ENCODE peak calls at places on chromosomes 7 and 10, in seven cellular contexts. T is AG04450, F is suprapubic skin, I is tibial artery, O is bronchial epithelial cell, X is stomach, G is colonic mucosa. R is an unnamed sample.

GRCh38 chr7:32519763-32520162 is 24.5 kb downstream of the AVL9 start:
- DNase-seq in T (no peak), F (no peak), I (no peak), O (no peak), X (no peak), G (no peak), R (no peak)

GRCh38 chr10:124611738-124612137 is 132.4 kb downstream of the FAM53B start:
- DNase-seq in T (no peak), F (no peak), I (no peak), O (no peak), X (peak; percentile 34), G (no peak), R (no peak)

GRCh38 chr7:149819141-149819960 is 18.8 kb upstream of the ZNF862 start:
- DNase-seq in T (no peak), F (no peak), I (no peak), O (no peak), X (no peak), G (no peak), R (no peak)

GRCh38 chr7:8295638-8296361 is 33.8 kb upstream of the ICA1 start:
- DNase-seq in T (peak; percentile 33), F (no peak), I (no peak), O (peak; percentile 84), X (peak; percentile 30), G (peak; percentile 51), R (peak; percentile 85)

GRCh38 chr10:59376817-59377340 is 14.5 kb upstream of the FAM13C start:
- DNase-seq in T (no peak), F (no peak), I (no peak), O (peak; percentile 2), X (no peak), G (no peak), R (no peak)

GRCh38 chr7:36272567-36273269 is 116.9 kb upstream of the ANLN start:
- DNase-seq in T (no peak), F (no peak), I (peak; percentile 32), O (no peak), X (no peak), G (no peak), R (no peak)

GRCh38 chr10:69045441-69046300 is 42.2 kb upstream of the SRGN start:
- DNase-seq in T (no peak), F (no peak), I (no peak), O (peak; percentile 98), X (no peak), G (no peak), R (peak; percentile 70)

GRCh38 chr7:131327049-131327625 is 539 bp upstream of the MKLN1 start:
- DNase-seq in T (no peak), F (peak; percentile 68), I (peak; percentile 73), O (peak; percentile 61), X (no peak), G (peak; percentile 66), R (peak; percentile 54)

GRCh38 chr10:5151076-5151475 is 33.9 kb downstream of the AKR1C8 start:
- DNase-seq in T (no peak), F (no peak), I (no peak), O (peak; percentile 64), X (no peak), G (no peak), R (peak; percentile 2)

GRCh38 chr7:93958216-93958615 is 36.7 kb downstream of the GNG11 start:
- DNase-seq in T (no peak), F (no peak), I (no peak), O (peak; percentile 52), X (no peak), G (no peak), R (peak; percentile 17)

GRCh38 chr7:128097211-128097731 is 66.0 kb upstream of the LRRC4 start:
- DNase-seq in T (no peak), F (no peak), I (no peak), O (no peak), X (no peak), G (no peak), R (no peak)

GRCh38 chr7:37065779-37066271 is 341.5 kb upstream of the AOAH start:
- DNase-seq in T (no peak), F (no peak), I (no peak), O (peak; percentile 57), X (no peak), G (no peak), R (peak; percentile 8)

GRCh38 chr10:130459011-130459410 is 322.8 kb downstream of the GLRX3 start:
- DNase-seq in T (no peak), F (peak; percentile 24), I (no peak), O (no peak), X (no peak), G (no peak), R (no peak)

GRCh38 chr10:89332718-89333281 is 5.0 kb downstream of the IFIT3 start:
- DNase-seq in T (no peak), F (no peak), I (no peak), O (peak; percentile 5), X (no peak), G (no peak), R (peak; percentile 13)

GRCh38 chr7:47576031-47576908 is 5.6 kb downstream of the TNS3 start:
- DNase-seq in T (no peak), F (no peak), I (peak; percentile 87), O (peak; percentile 56), X (peak; percentile 89), G (peak; percentile 89), R (no peak)

DNA sequence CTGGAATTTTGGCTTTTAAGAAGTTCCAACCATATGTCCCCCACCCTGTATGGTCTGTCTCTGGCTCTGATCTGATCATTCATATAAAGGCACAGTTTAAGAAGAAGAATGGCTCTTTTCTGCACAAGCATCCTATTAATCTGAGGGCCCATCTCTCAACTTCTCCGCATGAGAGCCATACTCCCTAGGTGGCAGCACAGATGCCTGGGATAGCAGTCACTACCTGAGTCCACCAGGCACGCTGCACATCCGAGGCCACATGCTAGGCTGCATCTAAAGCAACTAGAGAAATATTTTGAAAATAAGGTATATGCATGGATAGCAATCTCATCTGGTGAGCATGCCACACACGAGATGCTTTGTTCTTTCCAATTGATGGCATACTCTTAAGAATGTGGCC is 565.5 kb downstream of the PARD3 start:
- DNase-seq in T (no peak), F (no peak), I (no peak), O (no peak), X (no peak), G (no peak), R (peak; percentile 26)
- TF ChIP-seq CTCF in T (no peak), F (no peak), I (no peak), O (peak; percentile 14), X (no peak), G (no peak), R (no peak)

GRCh38 chr7:105487559-105488218 is 34.4 kb downstream of the PUS7 start:
- DNase-seq in T (peak; percentile 65), F (no peak), I (no peak), O (peak; percentile 76), X (no peak), G (no peak), R (peak; percentile 23)

GRCh38 chr7:105489409-105489808 is 32.7 kb downstream of the PUS7 start:
- DNase-seq in T (no peak), F (no peak), I (no peak), O (no peak), X (no peak), G (no peak), R (no peak)

GRCh38 chr7:105493196-105493927 is 28.7 kb downstream of the PUS7 start:
- DNase-seq in T (no peak), F (no peak), I (no peak), O (no peak), X (no peak), G (no peak), R (no peak)

GRCh38 chr7:105493928-105494325 is 28.1 kb downstream of the PUS7 start:
- DNase-seq in T (peak; percentile 95), F (no peak), I (no peak), O (peak; percentile 71), X (peak; percentile 61), G (no peak), R (no peak)

DNA sequence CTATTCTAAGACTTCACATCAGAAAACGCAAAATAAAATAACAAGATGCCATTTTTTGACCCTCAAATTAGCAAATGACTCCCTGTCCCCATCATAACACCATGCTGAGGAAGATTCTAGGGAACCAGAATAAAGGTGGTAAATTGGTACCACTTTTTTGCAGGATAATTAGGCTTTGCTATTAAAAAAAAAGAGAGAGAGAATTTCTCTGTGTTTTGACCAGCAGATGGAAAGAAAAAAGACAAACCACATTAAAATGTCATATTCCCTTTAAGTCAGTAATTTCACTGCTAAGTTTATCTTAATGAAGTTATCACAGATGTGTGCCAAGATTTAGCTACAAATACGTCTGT is 33.9 kb downstream of the PUS7 start:
- DNase-seq in T (no peak), F (no peak), I (no peak), O (no peak), X (no peak), G (no peak), R (no peak)
- TF ChIP-seq CTCF in T (no peak), F (no peak), I (no peak), O (no peak), X (no peak), G (no peak), R (no peak)

GRCh38 chr7:73633323-73633722 is 9.0 kb upstream of the MLXIPL start:
- DNase-seq in T (no peak), F (no peak), I (no peak), O (no peak), X (no peak), G (no peak), R (no peak)

GRCh38 chr7:73628504-73628903 is 4.2 kb upstream of the MLXIPL start:
- DNase-seq in T (no peak), F (no peak), I (no peak), O (no peak), X (no peak), G (no peak), R (no peak)

GRCh38 chr7:73635428-73636200 is 11.3 kb upstream of the MLXIPL start:
- DNase-seq in T (no peak), F (no peak), I (no peak), O (no peak), X (no peak), G (no peak), R (no peak)

GRCh38 chr7:73633844-73634243 is 9.5 kb upstream of the MLXIPL start:
- DNase-seq in T (no peak), F (no peak), I (no peak), O (no peak), X (no peak), G (no peak), R (no peak)

DNA sequence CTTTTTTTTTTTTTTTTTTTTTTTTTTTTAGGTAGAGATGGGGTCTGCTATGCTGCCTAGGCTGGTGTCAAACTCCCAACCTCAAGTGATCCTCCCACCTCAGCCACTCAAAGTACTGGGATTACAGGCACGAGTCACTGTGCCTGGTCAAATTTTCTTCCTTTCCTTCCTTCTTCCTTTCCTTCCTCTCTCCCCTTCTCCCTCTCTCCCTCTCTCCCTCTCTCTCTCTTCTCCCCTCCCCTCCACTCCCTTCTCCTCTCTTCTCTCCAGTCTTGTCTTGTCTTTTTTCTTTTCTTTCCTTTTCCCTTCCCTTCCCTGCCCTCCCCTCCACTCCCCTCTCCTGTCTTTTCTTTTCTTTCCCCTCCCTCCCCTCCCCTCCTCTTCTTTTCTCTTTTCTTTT is 7.2 kb upstream of the MLXIPL start:
- DNase-seq in T (no peak), F (no peak), I (no peak), O (no peak), X (no peak), G (no peak), R (no peak)
- TF ChIP-seq CTCF in T (no peak), F (no peak), I (no peak), O (no peak), X (no peak), G (no peak), R (no peak)

DNA sequence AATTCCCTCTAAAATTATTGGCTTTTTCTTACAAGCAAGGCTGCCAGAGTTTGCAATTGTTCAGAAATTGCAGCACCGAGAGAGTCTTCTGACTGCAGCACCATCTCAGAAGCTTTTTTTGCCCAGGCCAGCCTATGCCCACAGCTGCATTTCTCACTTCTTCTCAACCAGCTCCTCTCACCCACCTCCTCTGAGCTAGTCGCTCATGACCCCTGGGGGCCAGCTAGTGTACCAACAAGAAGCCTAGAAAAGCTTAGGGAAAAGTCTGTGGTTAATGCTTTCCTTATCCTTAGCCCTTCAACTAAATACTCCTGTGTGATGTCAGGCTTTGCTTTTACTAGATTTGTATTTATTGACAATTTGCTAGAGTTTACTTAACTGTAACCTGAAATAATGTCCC is 264.9 kb downstream of the HTR7 start:
- DNase-seq in T (peak; percentile 51), F (no peak), I (peak; percentile 68), O (peak; percentile 41), X (no peak), G (no peak), R (peak; percentile 76)
- TF ChIP-seq CTCF in T (peak; percentile 78), F (no peak), I (peak; percentile 19), O (peak; percentile 60), X (no peak), G (no peak), R (peak; percentile 62)

R was measured in MCF 10A.